ENCODE peak calls at places on chromosomes 4 and X, in ten cellular contexts. X, F, N, P, B, A, T, D, Y and J are unnamed samples. For H3K27me3, the result is how much of the 10 kb centered on the place peaks cover.

GRCh38 chr4:49217492-49217891 is 231.4 kb downstream of the CWH43 start:
- DNase-seq in A (no peak), Y (no peak), T (no peak), X (no peak), D (no peak), F (no peak), N (no peak), P (no peak), B (no peak), J (no peak)

GRCh38 chr4:148787285-148787684 is 345.1 kb upstream of the NR3C2 start:
- DNase-seq in P (no peak), Y (no peak), B (no peak), F (no peak), D (no peak), T (no peak), A (no peak), N (no peak), X (no peak), J (no peak)

GRCh38 chrX:31280580-31280979 is 208.7 kb upstream of the FTHL17 start:
- DNase-seq in X (no peak), D (no peak), Y (no peak), A (no peak), P (no peak), F (no peak), N (no peak), B (no peak), T (no peak), J (no peak)

GRCh38 chr4:139416073-139416673 is 37.7 kb upstream of the RAB33B start:
- DNase-seq in A (no peak), B (peak), T (no peak), X (no peak), N (no peak), D (peak), P (no peak), F (no peak), Y (no peak), J (no peak)

GRCh38 chr4:41572414-41572986 is 34.5 kb downstream of the LIMCH1 start:
- DNase-seq in Y (no peak), F (no peak), A (no peak), B (no peak), X (no peak), N (no peak), D (no peak), P (no peak), T (no peak), J (no peak)

GRCh38 chr4:3288571-3289094 is 4.2 kb upstream of the RGS12 start:
- DNase-seq in N (peak), B (no peak), F (no peak), X (no peak), Y (no peak), D (no peak), P (no peak), A (no peak), T (no peak), J (no peak)

GRCh38 chr4:7324651-7325121 is 110.0 kb downstream of the PSAPL1 start:
- DNase-seq in P (no peak), A (peak), T (no peak), X (no peak), B (peak), Y (no peak), F (no peak), N (peak), D (no peak), J (no peak)

GRCh38 chr4:22780797-22781196 is 88.1 kb downstream of the GBA3 start:
- DNase-seq in F (no peak), A (no peak), B (no peak), X (no peak), D (no peak), N (no peak), P (no peak), Y (no peak), T (no peak), J (no peak)

GRCh38 chr4:25845841-25846653 is 16.7 kb downstream of the SEL1L3 start:
- DNase-seq in A (no peak), Y (no peak), T (no peak), B (peak), P (no peak), F (no peak), D (no peak), N (no peak), X (no peak), J (no peak)

GRCh38 chrX:43744284-43744683 is 88.2 kb downstream of the MAOA start:
- DNase-seq in X (no peak), P (no peak), Y (no peak), A (no peak), D (no peak), N (no peak), T (no peak), F (no peak), B (no peak), J (no peak)

GRCh38 chrX:9466115-9466495 is 1.2 kb downstream of the TBL1X start:
- DNase-seq in P (peak), D (peak), A (no peak), N (peak), T (peak), B (peak), X (peak), Y (peak), F (peak), J (peak)

GRCh38 chr4:170083546-170083945 is 6.2 kb downstream of the AADAT start:
- DNase-seq in P (no peak), X (no peak), B (no peak), N (no peak), F (no peak), D (no peak), Y (no peak), T (no peak), A (no peak), J (no peak)

GRCh38 chrX:150967786-150968185 is 15.3 kb upstream of the HMGB3 start:
- DNase-seq in F (no peak), N (no peak), A (no peak), Y (no peak), D (no peak), X (no peak), P (no peak), B (no peak), T (no peak), J (no peak)

GRCh38 chr4:112061418-112061817 is 83.8 kb upstream of the FAM241A start:
- DNase-seq in B (peak), D (no peak), A (no peak), F (no peak), P (no peak), X (no peak), Y (no peak), N (no peak), T (no peak), J (no peak)

GRCh38 chr4:176622251-176622968 is 170.3 kb downstream of the VEGFC start:
- DNase-seq in D (no peak), F (no peak), X (no peak), Y (no peak), B (no peak), A (no peak), P (no peak), N (no peak), T (no peak), J (no peak)

GRCh38 chr4:158500054-158500453 is 21.6 kb upstream of the RXFP1 start:
- DNase-seq in P (no peak), A (no peak), N (no peak), D (no peak), T (no peak), B (no peak), Y (no peak), X (no peak), F (no peak), J (no peak)

GRCh38 chr4:39323836-39324235 is 42.3 kb downstream of the RFC1 start:
- DNase-seq in N (no peak), Y (no peak), X (no peak), T (no peak), P (no peak), A (no peak), F (no peak), B (no peak), D (no peak), J (no peak)

GRCh38 chrX:119343856-119344255 is 55.3 kb upstream of the SLC25A43 start:
- DNase-seq in B (no peak), A (no peak), N (no peak), D (no peak), X (no peak), F (no peak), Y (no peak), P (no peak), T (no peak), J (no peak)

GRCh38 chrX:107574711-107575110 is 53.6 kb upstream of the PRPS1 start:
- DNase-seq in A (no peak), P (no peak), Y (no peak), D (no peak), N (no peak), B (no peak), F (no peak), X (no peak), T (no peak), J (no peak)

GRCh38 chrX:68681443-68681941 is 34.0 kb downstream of the STARD8 start:
- DNase-seq in Y (no peak), T (no peak), A (no peak), B (no peak), N (no peak), P (no peak), D (no peak), X (no peak), F (no peak), J (no peak)

GRCh38 chr4:125313497-125313896 is 1.3 kb upstream of the FAT4 start:
- DNase-seq in Y (no peak), N (no peak), T (peak), P (peak), F (no peak), A (no peak), D (peak), B (peak), X (peak), J (peak)

GRCh38 chr4:86398187-86398586 is 38.3 kb upstream of the MAPK10 start:
- DNase-seq in X (no peak), D (peak), T (no peak), F (no peak), P (no peak), Y (no peak), B (no peak), A (no peak), N (no peak), J (no peak)

GRCh38 chr4:6180841-6181631 is 19.3 kb downstream of the JAKMIP1 start:
- DNase-seq in T (no peak), N (no peak), A (no peak), P (no peak), Y (no peak), B (no peak), X (no peak), D (peak), F (no peak), J (peak)

GRCh38 chr4:83644677-83645639 is 109.0 kb downstream of the GPAT3 start:
- DNase-seq in A (peak), X (peak), P (peak), F (no peak), B (peak), T (peak), Y (no peak), N (no peak), D (peak), J (no peak)

GRCh38 chr4:88104902-88105610 is 53.4 kb downstream of the ABCG2 start:
- DNase-seq in X (no peak), A (no peak), P (no peak), Y (no peak), B (no peak), N (no peak), D (no peak), F (no peak), T (no peak), J (no peak)

GRCh38 chr4:158630893-158631292 is 40.8 kb downstream of the C4orf46 start:
- DNase-seq in P (no peak), Y (no peak), A (no peak), T (no peak), X (no peak), N (no peak), D (no peak), F (no peak), B (no peak), J (no peak)

GRCh38 chrX:120207009-120207610 is 43.5 kb upstream of the ZBTB33 start:
- DNase-seq in A (no peak), Y (no peak), P (no peak), N (no peak), D (no peak), F (no peak), B (no peak), X (no peak), T (no peak), J (no peak)

GRCh38 chr4:55397521-55398321 is 2.0 kb downstream of the TMEM165 start:
- DNase-seq in T (no peak), A (no peak), B (no peak), N (no peak), Y (no peak), F (no peak), D (peak), X (no peak), P (no peak), J (no peak)

GRCh38 chr4:41294445-41295062 is 37.8 kb downstream of the UCHL1 start:
- DNase-seq in A (no peak), Y (no peak), P (no peak), D (no peak), T (no peak), B (peak), F (no peak), X (no peak), N (no peak), J (no peak)

GRCh38 chr4:163048447-163048846 is 118.2 kb downstream of the NAF1 start:
- DNase-seq in Y (no peak), B (peak), F (no peak), T (no peak), P (peak), X (no peak), N (no peak), A (no peak), D (peak), J (no peak)

GRCh38 chrX:122087353-122087752 is 1039.9 kb downstream of the GLUD2 start:
- DNase-seq in F (no peak), B (no peak), A (no peak), T (no peak), N (no peak), Y (no peak), D (no peak), P (no peak), X (peak), J (no peak)

GRCh38 chr4:77600521-77601451 is 4.8 kb upstream of the CXCL13 start:
- DNase-seq in N (no peak), A (no peak), F (no peak), Y (no peak), T (no peak), P (peak), D (peak), X (peak), B (peak), J (no peak)

GRCh38 chr4:8284391-8284790 is 14.8 kb downstream of the HTRA3 start:
- DNase-seq in A (no peak), T (no peak), Y (no peak), X (no peak), B (no peak), P (no peak), D (no peak), F (peak), N (peak), J (no peak)

GRCh38 chrX:119040432-119040831 is 32.4 kb upstream of the CT47C1 start:
- DNase-seq in T (no peak), D (no peak), X (no peak), N (no peak), P (no peak), Y (no peak), B (no peak), A (no peak), F (no peak), J (no peak)

GRCh38 chr4:13533670-13534343 is 10.5 kb downstream of the NKX3-2 start:
- DNase-seq in B (no peak), F (no peak), P (no peak), N (no peak), A (no peak), T (no peak), D (peak), X (no peak), Y (no peak), J (no peak)

GRCh38 chr4:13535708-13536361 is 8.5 kb downstream of the NKX3-2 start:
- DNase-seq in N (no peak), D (peak), T (no peak), B (peak), A (no peak), Y (no peak), F (no peak), P (no peak), X (no peak), J (no peak)

GRCh38 chr4:13534344-13535063 is 9.8 kb downstream of the NKX3-2 start:
- DNase-seq in D (peak), B (peak), Y (no peak), P (no peak), T (no peak), X (no peak), F (no peak), N (peak), A (no peak), J (no peak)

GRCh38 chr4:13536607-13537006 is 7.7 kb downstream of the NKX3-2 start:
- DNase-seq in X (no peak), P (no peak), T (no peak), Y (no peak), D (no peak), N (no peak), B (no peak), F (no peak), A (no peak), J (no peak)

GRCh38 chr4:13535118-13535517 is 9.2 kb downstream of the NKX3-2 start:
- DNase-seq in P (no peak), Y (no peak), T (no peak), A (no peak), N (no peak), B (peak), X (no peak), D (no peak), F (no peak), J (no peak)
- H3K27me3 ChIP-seq in P (under half), Y (under half), T (half or more), A (half or more), N (half or more), B (half or more), X (under half), D (half or more), F (under half), J (under half)

GRCh38 chrX:55908685-55909212 is 191.2 kb downstream of the RRAGB start:
- DNase-seq in X (no peak), T (no peak), Y (peak), A (no peak), D (peak), P (no peak), B (peak), F (no peak), N (no peak), J (peak)

DNA sequence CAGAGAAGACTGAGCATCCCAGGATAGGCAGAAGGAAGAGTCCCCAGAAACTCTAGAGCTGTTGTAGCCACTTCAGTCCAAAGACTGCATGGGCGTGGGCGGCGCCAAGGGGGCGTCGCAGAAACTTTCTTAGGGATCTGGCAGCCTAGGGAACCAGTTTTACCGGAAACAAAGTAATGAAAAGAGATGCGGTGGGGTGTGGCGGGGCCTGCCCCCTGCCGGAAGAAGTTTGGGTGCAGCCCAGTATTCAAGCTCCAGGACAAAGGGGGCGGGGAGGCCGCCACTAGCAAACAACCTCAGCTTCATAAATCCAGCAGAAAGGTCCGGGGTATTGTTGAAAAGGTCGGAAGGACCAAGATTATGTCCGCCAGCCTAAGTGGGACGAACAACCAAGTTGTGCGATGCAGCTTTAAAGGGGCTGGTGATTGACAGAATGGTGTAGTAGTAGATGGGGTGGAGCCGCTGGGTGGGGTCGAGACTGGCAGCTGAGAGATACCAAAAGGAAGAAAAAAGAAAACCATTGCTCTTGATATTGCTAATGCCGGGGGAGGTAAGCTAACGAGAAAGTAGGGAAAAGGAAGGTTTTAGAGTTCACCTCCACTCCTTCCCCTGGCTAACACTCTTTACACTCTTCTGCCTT is 190.5 kb downstream of the RRAGB start:
- DNase-seq in X (peak), Y (peak), B (peak), A (peak), N (peak), D (peak), T (peak), P (peak), F (peak), J (peak)
- H3K4me3 ChIP-seq in X (peak), Y (peak), B (peak), A (peak), N (peak), D (peak), T (peak), P (peak), F (peak), J (peak)

DNA sequence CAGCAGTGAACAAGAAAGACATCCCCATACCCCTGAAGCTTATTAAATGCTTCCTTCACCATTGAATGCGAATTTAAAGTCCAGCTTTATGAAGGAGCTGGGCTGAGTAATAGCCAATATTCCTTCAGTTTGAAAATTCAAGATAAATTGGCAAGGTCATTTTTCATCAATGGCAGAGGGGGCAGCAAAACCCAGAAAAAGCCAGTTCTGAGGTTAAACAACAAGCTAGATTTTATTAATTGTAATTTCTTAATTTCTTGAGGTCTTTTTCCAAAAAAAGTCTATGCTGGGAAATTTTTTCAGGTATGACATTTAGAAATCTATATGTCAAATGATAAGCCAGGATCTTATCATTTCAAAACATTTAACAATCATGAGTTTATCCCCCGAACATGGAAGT is 808.9 kb downstream of the RPA4 start:
- DNase-seq in A (no peak), X (no peak), P (no peak), N (no peak), Y (no peak), B (no peak), T (no peak), F (no peak), D (no peak), J (no peak)
- TF ChIP-seq CTCF in A (no peak), X (no peak), P (no peak), N (no peak), Y (no peak), B (no peak), T (no peak), F (no peak), D (no peak), J (peak)

DNA sequence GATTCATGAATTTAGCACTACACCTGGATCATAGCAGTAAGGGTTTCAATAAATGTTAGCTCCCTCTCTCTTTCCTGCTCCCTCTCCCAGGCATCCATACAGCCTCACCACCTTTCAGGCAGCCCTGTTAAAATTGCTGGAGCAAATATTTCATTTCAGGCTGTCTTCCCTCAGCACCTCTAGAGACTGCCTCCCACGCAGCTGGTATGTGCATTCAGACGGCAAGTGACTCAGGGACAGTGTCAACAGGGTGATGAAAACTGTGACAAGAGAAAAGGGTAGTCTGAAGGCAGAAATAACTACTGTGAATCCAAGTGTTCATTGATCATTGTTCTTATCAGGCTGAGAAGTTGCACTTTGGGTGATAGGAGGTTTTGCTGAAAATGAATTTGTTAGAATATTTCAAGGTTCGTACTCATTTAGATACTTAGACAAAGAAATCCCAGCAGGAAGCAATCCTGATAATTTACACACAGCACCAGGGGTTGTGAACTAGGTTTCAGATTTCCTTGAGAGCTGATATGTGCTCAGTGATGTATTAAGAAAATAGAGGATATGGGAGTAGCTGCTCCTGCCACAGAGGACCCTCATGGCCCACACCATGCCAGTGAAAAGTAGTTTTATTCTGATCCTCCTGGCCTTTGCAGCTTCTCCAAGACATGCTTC is 424.2 kb downstream of the FGF13 start:
- DNase-seq in A (no peak), P (no peak), T (no peak), B (no peak), N (no peak), X (no peak), Y (no peak), F (no peak), D (no peak), J (no peak)
- H3K27me3 ChIP-seq in A (under half), P (under half), T (under half), B (under half), N (under half), X (under half), Y (under half), F (under half), D (under half), J (under half)

DNA sequence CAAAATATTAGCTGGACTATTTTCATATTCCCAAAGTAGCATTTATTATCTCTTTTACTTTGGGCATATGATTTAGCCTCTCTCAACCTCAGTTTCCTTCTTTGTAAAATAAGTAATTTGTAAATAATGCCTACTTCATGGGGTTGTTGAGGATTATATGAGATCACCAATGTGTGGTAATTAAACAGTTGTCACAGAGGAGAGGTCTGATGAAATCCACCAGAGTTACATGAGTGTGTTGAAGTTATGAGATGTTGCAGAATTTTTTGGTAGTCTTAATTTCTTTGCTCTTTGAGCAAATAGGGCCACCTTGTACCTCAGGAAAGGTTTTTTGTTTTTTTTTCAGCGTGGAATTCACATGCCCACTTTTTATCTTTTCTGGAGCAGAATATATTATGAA is 1.4 kb downstream of the COX7B start:
- DNase-seq in D (no peak), N (no peak), Y (no peak), T (no peak), B (no peak), F (no peak), X (no peak), A (no peak), P (no peak), J (no peak)
- H3K4me3 ChIP-seq in D (peak), N (peak), Y (peak), T (peak), B (peak), F (peak), X (no peak), A (peak), P (no peak), J (peak)